ENCODE peak calls at places on chromosomes 16 and 17, in five cellular contexts. P is H1, L is H9, Q is trophoblast cell, Z is neuronal stem cell. U is an unnamed sample.

GRCh38 chr16:59236804-59237463 is 502.8 kb upstream of the GOT2 start:
- DNase-seq in P (no peak), L (peak), Q (no peak), Z (no peak), U (no peak)

GRCh38 chr17:59093702-59094231 is 12.9 kb downstream of the TRIM37 start:
- DNase-seq in P (no peak), L (no peak), Q (peak), Z (no peak), U (peak)

GRCh38 chr16:12589676-12590075 is 214.0 kb downstream of the CPPED1 start:
- DNase-seq in P (no peak), L (no peak), Q (no peak), Z (no peak), U (no peak)

GRCh38 chr16:68901910-68902309 is 58.6 kb downstream of the TANGO6 start:
- DNase-seq in P (no peak), L (no peak), Q (no peak), Z (no peak), U (no peak)

GRCh38 chr17:491086-492014 is 138.7 kb upstream of the RPH3AL start:
- DNase-seq in P (peak), L (peak), Q (no peak), Z (peak), U (peak)

GRCh38 chr16:21646091-21646490 is 6.3 kb downstream of the IGSF6 start:
- DNase-seq in P (no peak), L (no peak), Q (no peak), Z (no peak), U (peak)

GRCh38 chr17:46738544-46738943 is 79.9 kb downstream of the WNT3 start:
- DNase-seq in P (no peak), L (no peak), Q (no peak), Z (no peak), U (no peak)

GRCh38 chr16:31008154-31008950 is 2.1 kb downstream of the STX1B start:
- DNase-seq in P (no peak), L (no peak), Q (no peak), Z (no peak), U (peak)

GRCh38 chr16:63982156-63982555 is 1139.7 kb downstream of the CDH11 start:
- DNase-seq in P (no peak), L (peak), Q (no peak), Z (peak), U (no peak)

GRCh38 chr17:15663176-15663575 is 20.9 kb downstream of the TRIM16 start:
- DNase-seq in P (no peak), L (no peak), Q (no peak), Z (no peak), U (no peak)

GRCh38 chr16:69616082-69616481 is 50.3 kb downstream of the NFAT5 start:
- DNase-seq in P (no peak), L (no peak), Q (no peak), Z (no peak), U (no peak)

GRCh38 chr17:56146005-56146404 is 7.3 kb upstream of the ANKFN1 start:
- DNase-seq in P (no peak), L (no peak), Q (no peak), Z (no peak), U (no peak)

GRCh38 chr17:50559674-50560184 is 786 bp upstream of the CACNA1G start:
- DNase-seq in P (peak), L (peak), Q (peak), Z (no peak), U (peak)

GRCh38 chr16:16092925-16093624 is 130.2 kb downstream of the ABCC6 start:
- DNase-seq in P (no peak), L (no peak), Q (no peak), Z (no peak), U (no peak)

GRCh38 chr16:86490859-86491642 is 19.3 kb upstream of the FOXF1 start:
- DNase-seq in P (no peak), L (no peak), Q (no peak), Z (no peak), U (peak)

GRCh38 chr16:75387951-75388350 is 45.4 kb downstream of the CFDP1 start:
- DNase-seq in P (no peak), L (no peak), Q (no peak), Z (no peak), U (no peak)

GRCh38 chr17:63785556-63785955 is 11.6 kb downstream of the DDX42 start:
- DNase-seq in P (no peak), L (no peak), Q (no peak), Z (no peak), U (peak)

GRCh38 chr16:85465328-85466307 is 147.5 kb upstream of the GSE1 start:
- DNase-seq in P (no peak), L (no peak), Q (no peak), Z (no peak), U (no peak)

GRCh38 chr17:82648761-82649474 is 674 bp upstream of the WDR45B start:
- DNase-seq in P (peak), L (peak), Q (no peak), Z (peak), U (peak)

GRCh38 chr16:81149614-81150013 is 53.4 kb upstream of the GCSH start:
- DNase-seq in P (no peak), L (no peak), Q (no peak), Z (no peak), U (no peak)

GRCh38 chr17:47638903-47639302 is 10.8 kb upstream of the KPNB1 start:
- DNase-seq in P (no peak), L (no peak), Q (no peak), Z (no peak), U (no peak)

GRCh38 chr16:19299565-19299964 is 14.0 kb downstream of the CLEC19A start:
- DNase-seq in P (no peak), L (no peak), Q (no peak), Z (no peak), U (no peak)

GRCh38 chr16:50478773-50479149 is 69.4 kb upstream of the NKD1 start:
- DNase-seq in P (no peak), L (peak), Q (no peak), Z (no peak), U (no peak)

GRCh38 chr17:40699880-40700279 is 3.7 kb downstream of the KRT24 start:
- DNase-seq in P (no peak), L (no peak), Q (no peak), Z (no peak), U (no peak)

GRCh38 chr17:57665128-57665527 is 80.0 kb downstream of the CCDC182 start:
- DNase-seq in P (no peak), L (peak), Q (no peak), Z (no peak), U (no peak)

GRCh38 chr16:80569440-80570105 is 28.8 kb downstream of the DYNLRB2 start:
- DNase-seq in P (no peak), L (no peak), Q (no peak), Z (no peak), U (no peak)

DNA sequence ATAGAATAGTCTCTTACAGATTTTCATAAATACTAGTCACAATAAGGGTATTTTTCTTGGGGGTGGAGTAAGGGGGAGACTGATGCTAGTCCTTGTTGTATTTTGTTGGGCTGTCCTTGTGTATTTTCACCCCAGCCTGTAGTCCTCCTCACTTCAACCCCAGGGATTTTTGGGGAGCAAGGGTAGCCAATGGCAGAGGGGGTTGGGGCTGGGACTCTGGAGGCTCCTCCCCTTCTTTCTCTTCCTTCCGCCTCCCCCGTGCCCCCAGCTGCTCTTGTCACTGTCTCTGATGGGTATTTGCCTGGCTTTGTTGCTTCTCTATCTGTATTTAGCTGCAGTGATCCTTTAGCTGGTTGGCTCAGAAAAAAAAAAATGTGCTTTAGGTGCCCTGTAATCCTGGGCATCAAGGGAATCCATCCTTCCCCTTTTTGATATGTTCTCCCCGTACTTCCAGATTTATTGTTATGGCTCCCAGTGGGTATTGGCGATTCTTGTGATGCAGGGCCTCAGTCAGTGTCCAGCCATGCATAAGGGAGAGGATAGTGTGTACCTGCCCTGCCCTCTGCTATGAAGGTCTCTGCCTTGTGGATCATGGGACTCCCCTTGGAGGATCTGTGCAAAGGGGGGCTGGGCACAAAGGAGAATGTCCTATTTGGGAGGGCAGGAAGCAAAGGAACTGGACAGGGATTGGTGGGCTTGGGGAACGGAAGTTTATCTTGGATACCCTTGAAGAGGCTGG is 16.5 kb downstream of the SNF8 start:
- DNase-seq in P (no peak), L (no peak), Q (no peak), Z (no peak), U (no peak)
- H3K14ac ChIP-seq in P (no peak), L (no peak), Q (no peak), Z (no peak), U (no peak)

GRCh38 chr16:67419931-67420330 is 3.7 kb upstream of the ZDHHC1 start:
- DNase-seq in P (no peak), L (no peak), Q (no peak), Z (no peak), U (no peak)

GRCh38 chr16:67419502-67419901 is 3.2 kb upstream of the ZDHHC1 start:
- DNase-seq in P (no peak), L (no peak), Q (peak), Z (no peak), U (no peak)

GRCh38 chr16:67413978-67414891 is 2.0 kb downstream of the ZDHHC1 start:
- DNase-seq in P (no peak), L (no peak), Q (no peak), Z (no peak), U (no peak)

GRCh38 chr16:67415872-67416793 is at the start of gene ZDHHC1:
- DNase-seq in P (peak), L (peak), Q (no peak), Z (peak), U (peak)

GRCh38 chr16:67417333-67418061 is 1.2 kb upstream of the ZDHHC1 start:
- DNase-seq in P (no peak), L (no peak), Q (peak), Z (no peak), U (no peak)
- H3K18ac ChIP-seq in P (no peak), L (no peak), Q (no peak), Z (no peak), U (no peak)

DNA sequence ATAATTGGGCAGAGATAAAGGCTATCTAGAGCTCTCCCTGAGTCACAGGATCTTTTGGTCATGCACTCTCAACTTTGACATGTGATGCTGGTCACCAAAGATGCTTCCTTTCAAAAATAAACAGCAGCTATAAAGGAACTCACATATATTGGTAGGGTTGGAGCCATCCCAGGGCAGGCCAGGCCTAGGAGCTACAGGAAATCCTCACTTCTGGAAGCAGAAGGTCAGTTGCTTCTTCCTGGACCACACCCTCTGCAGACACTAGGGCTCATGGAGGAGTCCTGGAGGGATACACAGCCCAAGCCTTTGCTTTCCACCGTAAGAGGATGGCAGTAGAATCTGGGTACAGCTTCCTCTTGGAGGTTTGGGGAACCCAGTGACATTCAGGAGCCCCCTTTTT is 24.6 kb downstream of the SOST start:
- DNase-seq in P (no peak), L (no peak), Q (no peak), Z (no peak), U (no peak)
- H3K14ac ChIP-seq in P (no peak), L (no peak), Q (no peak), Z (no peak), U (no peak)

DNA sequence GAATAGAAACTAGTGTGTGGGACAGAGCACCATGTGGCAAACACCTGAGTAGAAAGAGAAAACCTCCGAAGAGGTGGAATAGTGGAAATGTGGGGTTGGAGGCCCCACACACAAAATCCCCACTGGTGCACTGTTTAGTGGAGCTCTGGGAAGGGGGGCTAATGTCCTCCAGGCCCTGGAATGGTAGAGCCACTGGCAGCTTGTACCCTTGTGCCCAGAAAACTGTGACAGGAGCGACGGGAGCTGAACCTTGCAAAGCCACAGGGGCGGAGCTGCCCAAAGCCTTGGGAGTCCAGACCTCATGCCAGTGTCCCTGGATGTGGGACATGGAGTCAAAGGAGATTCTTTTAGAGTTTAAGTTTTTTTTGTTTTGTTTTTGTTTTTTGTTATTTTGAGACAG is 50.6 kb downstream of the RNF112 start:
- DNase-seq in P (peak), L (peak), Q (no peak), Z (no peak), U (no peak)
- H3K18ac ChIP-seq in P (peak), L (peak), Q (no peak), Z (peak), U (no peak)

GRCh38 chr17:2155482-2156051 is 100.7 kb downstream of the HIC1 start:
- DNase-seq in P (no peak), L (no peak), Q (no peak), Z (no peak), U (no peak)
- H3K14ac ChIP-seq in P (no peak), L (no peak), Q (no peak), Z (no peak), U (no peak)

GRCh38 chr17:30823425-30823824 is 1.1 kb downstream of the CRLF3 start:
- DNase-seq in P (no peak), L (no peak), Q (no peak), Z (no peak), U (peak)

GRCh38 chr17:30824002-30824355 is 513 bp downstream of the CRLF3 start:
- DNase-seq in P (no peak), L (no peak), Q (no peak), Z (no peak), U (no peak)

GRCh38 chr17:30816165-30816564 is 8.3 kb downstream of the CRLF3 start:
- DNase-seq in P (no peak), L (no peak), Q (no peak), Z (no peak), U (no peak)

GRCh38 chr17:30821751-30822723 is 2.5 kb downstream of the CRLF3 start:
- DNase-seq in P (no peak), L (no peak), Q (no peak), Z (no peak), U (no peak)

DNA sequence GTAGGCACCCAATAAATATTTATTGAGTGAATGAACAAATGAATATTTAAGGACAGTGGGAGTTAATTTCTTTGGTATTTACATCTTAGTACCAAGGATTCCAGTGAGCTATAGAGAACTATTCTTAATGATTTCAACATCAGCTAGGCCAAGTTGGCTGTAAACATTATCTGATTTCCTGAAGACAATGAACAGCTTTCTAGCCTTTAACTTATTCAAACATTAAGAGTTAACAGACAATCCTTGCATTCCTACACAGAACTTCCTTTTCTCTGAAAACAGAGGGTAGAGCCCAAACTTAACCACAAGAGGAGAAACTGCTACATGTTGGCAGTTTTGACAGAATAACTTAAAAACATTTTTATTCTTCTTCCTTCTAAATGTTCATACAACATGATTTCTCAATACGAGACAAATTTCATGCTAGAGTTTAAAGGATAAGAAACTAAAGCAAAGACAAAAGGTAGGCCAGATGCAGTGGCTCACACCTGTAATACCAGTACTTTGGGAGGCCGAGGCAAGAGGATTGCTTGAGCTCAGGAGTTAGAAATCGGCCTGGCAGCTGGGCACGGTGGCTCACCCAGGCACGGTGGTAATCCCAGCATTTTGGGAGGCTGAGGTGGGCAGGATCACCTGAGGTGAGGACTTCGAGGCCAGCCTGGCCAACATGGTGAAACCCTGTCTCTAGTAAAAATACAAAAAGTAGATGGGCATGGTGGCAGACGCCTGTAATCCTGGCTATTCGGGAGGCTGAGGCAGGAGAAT is 4.4 kb downstream of the CRLF3 start:
- DNase-seq in P (no peak), L (no peak), Q (no peak), Z (no peak), U (peak)
- H3K18ac ChIP-seq in P (no peak), L (no peak), Q (no peak), Z (no peak), U (no peak)